ENCODE peak calls at places on chromosomes 4 and X, in eight cellular contexts. W is mucosa of descending colon, Z is A549, O is neural crest cell, C is cardiac muscle cell, J is H1, E is colonic mucosa, Q is GM12865. H is an unnamed sample.
A peak's percentile ranks its signal among the peaks of the same experiment; 100 is the strongest.

GRCh38 chrX:154979671-154980070 is 42.9 kb downstream of the F8 start:
- DNase-seq in J (no peak), Z (no peak), E (no peak), O (no peak), C (no peak), W (no peak), Q (no peak), H (peak; percentile 50)

GRCh38 chrX:71909956-71910355 is 689 bp upstream of the NHSL2 start:
- DNase-seq in Q (no peak), J (no peak), C (peak; percentile 18), Z (peak; percentile 31), O (peak; percentile 27), W (no peak), E (no peak), H (no peak)

GRCh38 chr4:144905286-144905685 is 192.7 kb downstream of the ANAPC10 start:
- DNase-seq in O (no peak), E (no peak), W (no peak), Q (no peak), J (no peak), C (peak; percentile 9), Z (no peak), H (no peak)

GRCh38 chr4:66923081-66923865 is 622.0 kb downstream of the CENPC start:
- DNase-seq in J (no peak), Q (no peak), Z (no peak), E (no peak), O (no peak), C (no peak), W (no peak), H (no peak)

GRCh38 chr4:152211936-152212675 is 323.8 kb downstream of the FBXW7 start:
- DNase-seq in W (no peak), Z (no peak), J (no peak), C (no peak), O (no peak), Q (no peak), E (no peak), H (no peak)

GRCh38 chr4:94419956-94420355 is 31.8 kb upstream of the PDLIM5 start:
- DNase-seq in Z (peak; percentile 24), J (no peak), C (peak; percentile 78), O (no peak), W (no peak), Q (no peak), E (no peak), H (no peak)

GRCh38 chr4:100430441-100430840 is 87.4 kb downstream of the EMCN start:
- DNase-seq in E (no peak), W (no peak), Q (no peak), O (no peak), C (no peak), Z (no peak), J (no peak), H (peak; percentile 76)

GRCh38 chrX:128106630-128107029 is 54.4 kb upstream of the ACTRT1 start:
- DNase-seq in W (peak; percentile 1), C (no peak), O (peak; percentile 10), J (no peak), E (no peak), Q (no peak), Z (peak; percentile 38), H (peak; percentile 33)

GRCh38 chrX:125953769-125954168 is 212.3 kb downstream of the DCAF12L2 start:
- DNase-seq in C (no peak), Z (no peak), J (no peak), O (no peak), W (no peak), E (no peak), Q (no peak), H (no peak)

GRCh38 chr4:47213971-47214370 is 182.6 kb downstream of the GABRB1 start:
- DNase-seq in E (no peak), Q (no peak), O (no peak), W (no peak), Z (no peak), C (peak; percentile 78), J (no peak), H (no peak)

GRCh38 chr4:49221209-49221608 is 235.1 kb downstream of the CWH43 start:
- DNase-seq in Z (no peak), E (no peak), O (no peak), J (no peak), W (no peak), Q (no peak), C (no peak), H (no peak)

GRCh38 chrX:106201502-106202178 is 33.5 kb downstream of the PWWP3B start:
- DNase-seq in E (no peak), W (no peak), J (peak; percentile 3), O (peak; percentile 2), Z (no peak), Q (no peak), C (no peak), H (no peak)

GRCh38 chrX:148380614-148381561 is 119.5 kb upstream of the AFF2 start:
- DNase-seq in Z (no peak), E (no peak), C (no peak), O (no peak), J (no peak), W (peak; percentile 13), Q (peak; percentile 75), H (peak; percentile 86)

GRCh38 chr4:177033632-177034031 is 240.9 kb upstream of the VEGFC start:
- DNase-seq in Q (no peak), J (no peak), O (no peak), E (no peak), W (no peak), C (no peak), Z (no peak), H (no peak)

GRCh38 chrX:136711147-136711546 is 63.2 kb downstream of the CD40LG start:
- DNase-seq in J (no peak), Z (peak; percentile 53), C (peak; percentile 52), O (no peak), Q (peak; percentile 53), E (peak; percentile 27), W (peak; percentile 46), H (peak; percentile 47)

GRCh38 chr4:79367111-79367510 is 40.9 kb downstream of the GK2 start:
- DNase-seq in E (no peak), Z (no peak), Q (no peak), C (no peak), W (no peak), O (no peak), J (no peak), H (no peak)
- TF ChIP-seq CTCF in E (no peak), Z (no peak), Q (no peak), C (no peak), W (no peak), O (no peak), J (no peak), H (no peak)

GRCh38 chr4:139452000-139452399 is 1.9 kb upstream of the RAB33B start:
- DNase-seq in C (no peak), O (no peak), J (no peak), Q (no peak), Z (no peak), E (no peak), W (no peak), H (no peak)

GRCh38 chr4:139454646-139455045 is 725 bp downstream of the RAB33B start:
- DNase-seq in Q (no peak), J (no peak), E (no peak), W (no peak), O (no peak), Z (no peak), C (no peak), H (peak; percentile 9)

GRCh38 chr4:139453041-139453370 is 915 bp upstream of the RAB33B start:
- DNase-seq in O (no peak), Z (peak; percentile 84), Q (peak; percentile 89), C (no peak), E (peak; percentile 69), W (peak; percentile 79), J (no peak), H (peak; percentile 81)

GRCh38 chr4:139454111-139454600 is at the start of gene RAB33B:
- DNase-seq in E (no peak), Z (no peak), O (no peak), W (no peak), J (no peak), Q (no peak), C (peak; percentile 94), H (no peak)

DNA sequence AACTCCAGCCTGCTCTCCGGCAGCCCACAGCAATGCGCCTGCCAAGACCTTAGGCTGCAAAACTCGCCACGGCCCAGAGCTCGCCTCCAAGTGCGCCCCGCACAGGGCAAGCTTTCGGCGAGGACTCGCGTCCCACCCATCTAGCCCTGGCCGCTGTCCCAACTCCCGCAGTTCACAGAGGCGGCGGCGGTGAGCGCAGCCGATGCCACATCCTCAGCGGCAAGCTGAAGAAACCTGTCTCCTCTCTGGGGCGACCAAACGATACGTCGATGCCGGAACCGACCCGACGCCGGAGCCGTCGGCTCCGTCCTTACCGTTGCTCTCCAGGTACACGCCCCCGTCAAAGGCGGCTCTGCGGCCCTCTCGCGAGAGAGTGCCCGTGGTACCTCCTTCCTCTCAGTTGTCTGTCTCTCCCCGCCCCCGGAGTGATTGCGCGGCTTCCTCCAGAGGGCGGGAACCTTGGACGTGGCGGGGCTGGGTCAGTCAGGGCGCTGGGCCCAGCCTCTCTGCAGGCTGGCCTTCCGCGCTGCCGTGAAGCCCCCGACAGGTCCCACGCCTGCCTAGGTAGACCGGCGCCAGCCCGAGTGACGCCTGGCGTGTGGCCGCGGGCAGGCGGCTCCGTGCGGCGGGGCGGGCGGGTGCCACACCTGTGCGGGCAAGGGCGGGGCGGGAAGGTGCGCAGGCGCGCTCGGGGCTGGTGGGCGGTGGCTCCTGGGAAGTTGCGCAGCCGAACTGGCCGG is 380 bp upstream of the RAB33B start:
- DNase-seq in O (peak; percentile 89), Z (peak; percentile 97), E (peak; percentile 98), C (peak; percentile 99), W (peak; percentile 98), Q (peak; percentile 98), J (peak; percentile 88), H (peak; percentile 97)
- TF ChIP-seq CTCF in O (peak; percentile 34), Z (no peak), E (peak; percentile 10), C (no peak), W (no peak), Q (no peak), J (no peak), H (no peak)

GRCh38 chr4:44632089-44632488 is 19.3 kb downstream of the YIPF7 start:
- DNase-seq in W (no peak), E (no peak), Q (no peak), Z (no peak), O (no peak), C (no peak), J (no peak), H (no peak)
- TF ChIP-seq CTCF in W (no peak), E (no peak), Q (no peak), Z (peak; percentile 14), O (peak; percentile 40), C (peak; percentile 7), J (no peak), H (no peak)

GRCh38 chr4:73127839-73128448 is 58.4 kb upstream of the COX18 start:
- DNase-seq in J (no peak), Q (peak; percentile 18), E (no peak), Z (peak; percentile 29), C (peak; percentile 32), W (no peak), O (no peak), H (peak; percentile 22)
- TF ChIP-seq CTCF in J (peak; percentile 40), Q (peak; percentile 15), E (peak; percentile 13), Z (peak; percentile 7), C (peak; percentile 17), W (no peak), O (peak; percentile 54), H (no peak)

GRCh38 chr4:127406187-127406586 is 226.6 kb upstream of the INTU start:
- DNase-seq in W (no peak), O (no peak), Z (no peak), Q (no peak), E (no peak), J (no peak), C (no peak), H (no peak)

GRCh38 chr4:127403523-127404084 is 229.2 kb upstream of the INTU start:
- DNase-seq in O (no peak), W (no peak), E (no peak), Q (no peak), J (no peak), Z (no peak), C (no peak), H (no peak)

GRCh38 chr4:127400736-127401346 is 231.9 kb upstream of the INTU start:
- DNase-seq in Z (peak; percentile 66), Q (peak; percentile 75), W (peak; percentile 46), J (peak; percentile 19), E (peak; percentile 56), C (peak; percentile 87), O (peak; percentile 57), H (peak; percentile 71)
- TF ChIP-seq CTCF in Z (peak; percentile 51), Q (peak; percentile 82), W (no peak), J (no peak), E (peak; percentile 44), C (peak; percentile 83), O (peak; percentile 77), H (peak; percentile 80)

H was measured in NB4.